ENCODE peak calls at places on chromosomes 16 and 17, in six cellular contexts. L, M, K, E, T and F are unnamed samples.

GRCh38 chr17:19646788-19647696 is 1.5 kb upstream of the ALDH3A2 start:
- DNase-seq in E (no peak), K (no peak), T (no peak), L (no peak), M (peak), F (no peak)

GRCh38 chr17:63382136-63382535 is 64.0 kb downstream of the CYB561 start:
- DNase-seq in K (no peak), T (no peak), E (no peak), M (no peak), L (no peak), F (no peak)

GRCh38 chr17:47072881-47073280 is 93.8 kb upstream of the RPRML start:
- DNase-seq in T (peak), K (no peak), E (no peak), M (no peak), L (no peak), F (peak)

GRCh38 chr17:53032861-53033271 is 789.9 kb upstream of the KIF2B start:
- DNase-seq in L (no peak), E (no peak), K (no peak), T (no peak), M (no peak), F (peak)

GRCh38 chr17:80687819-80688218 is 143.2 kb downstream of the RPTOR start:
- DNase-seq in K (no peak), M (no peak), T (no peak), E (no peak), L (no peak), F (no peak)

GRCh38 chr17:29839656-29840055 is 90.4 kb downstream of the SSH2 start:
- DNase-seq in L (no peak), K (no peak), E (no peak), T (no peak), M (no peak), F (no peak)

GRCh38 chr17:27635275-27635823 is 4.4 kb downstream of the LGALS9 start:
- DNase-seq in L (no peak), M (no peak), E (no peak), T (peak), K (no peak), F (peak)

GRCh38 chr16:695355-696089 is 5.3 kb upstream of the WDR24 start:
- DNase-seq in T (no peak), M (peak), L (peak), K (no peak), E (no peak), F (no peak)

GRCh38 chr16:78381060-78381459 is 281.6 kb downstream of the WWOX start:
- DNase-seq in L (no peak), T (no peak), K (no peak), M (no peak), E (no peak), F (no peak)

GRCh38 chr17:14197582-14197981 is 39.1 kb downstream of the CDRT15 start:
- DNase-seq in K (no peak), L (peak), E (no peak), T (no peak), M (peak), F (no peak)

GRCh38 chr16:88688013-88688778 is 1.9 kb upstream of the SNAI3 start:
- DNase-seq in T (no peak), L (no peak), M (no peak), K (no peak), E (no peak), F (no peak)

GRCh38 chr17:75850928-75851692 is 4.0 kb downstream of the WBP2 start:
- DNase-seq in L (no peak), E (no peak), M (no peak), K (no peak), T (peak), F (no peak)